ENCODE peak calls at places on chromosomes 3 and 15, in eight cellular contexts. O is A549, L is tibial nerve, D is stomach, X is transverse colon, I is sigmoid colon, S is upper lobe of left lung, M is suprapubic skin. Y is an unnamed sample.

GRCh38 chr3:126155280-126155640 is 25.1 kb downstream of the ALDH1L1 start:
- DNase-seq in D (no peak), O (no peak), M (no peak), S (no peak), X (no peak), I (no peak), L (no peak), Y (peak; percentile 88)

GRCh38 chr3:179196098-179196497 is 47.9 kb downstream of the PIK3CA start:
- DNase-seq in D (no peak), I (no peak), S (no peak), L (no peak), M (no peak), O (no peak), X (no peak), Y (no peak)

GRCh38 chr3:10703875-10704274 is 112.2 kb upstream of the SLC6A11 start:
- DNase-seq in I (no peak), L (no peak), D (no peak), X (no peak), O (no peak), M (no peak), S (no peak), Y (no peak)

GRCh38 chr3:58150800-58151199 is 60.0 kb downstream of the DNASE1L3 start:
- DNase-seq in X (no peak), L (no peak), O (no peak), M (no peak), I (no peak), D (no peak), S (no peak), Y (no peak)

GRCh38 chr15:99439524-99439835 is 126.3 kb upstream of the MEF2A start:
- DNase-seq in D (peak; percentile 23), L (peak; percentile 8), O (no peak), S (peak; percentile 19), X (no peak), I (peak; percentile 56), M (no peak), Y (peak; percentile 90)

GRCh38 chr3:158532099-158532734 is 38.8 kb upstream of the MLF1 start:
- DNase-seq in L (no peak), O (peak; percentile 23), X (no peak), D (no peak), S (no peak), M (no peak), I (no peak), Y (no peak)

GRCh38 chr3:183324083-183324482 is 71.0 kb downstream of the B3GNT5 start:
- DNase-seq in S (no peak), M (no peak), O (no peak), X (no peak), I (no peak), D (no peak), L (no peak), Y (peak; percentile 24)

GRCh38 chr3:2303567-2303966 is 204.9 kb downstream of the CNTN4 start:
- DNase-seq in S (no peak), D (no peak), X (no peak), M (no peak), L (no peak), I (no peak), O (no peak), Y (no peak)

GRCh38 chr3:50714953-50715352 is 40.2 kb downstream of the DOCK3 start:
- DNase-seq in D (no peak), I (no peak), S (no peak), X (no peak), L (no peak), O (no peak), M (no peak), Y (no peak)

GRCh38 chr15:51782357-51782896 is 31.0 kb downstream of the TMOD2 start:
- DNase-seq in O (peak; percentile 54), M (no peak), X (no peak), L (no peak), D (no peak), S (no peak), I (no peak), Y (no peak)

GRCh38 chr15:61519296-61519695 is 290.2 kb upstream of the RORA start:
- DNase-seq in I (no peak), O (no peak), D (no peak), M (no peak), X (no peak), L (no peak), S (no peak), Y (no peak)

GRCh38 chr3:24202071-24202470 is 257.0 kb downstream of the NR1D2 start:
- DNase-seq in D (no peak), O (no peak), L (no peak), X (no peak), I (no peak), S (no peak), M (no peak), Y (no peak)

GRCh38 chr15:64354683-64355558 is 1.1 kb downstream of the CSNK1G1 start:
- DNase-seq in D (no peak), L (no peak), O (no peak), S (no peak), X (no peak), I (no peak), M (no peak), Y (no peak)

GRCh38 chr3:110413291-110413690 is 658.3 kb upstream of the NECTIN3 start:
- DNase-seq in M (no peak), L (no peak), S (no peak), X (no peak), I (no peak), O (no peak), D (no peak), Y (no peak)

GRCh38 chr3:24156466-24156865 is 211.4 kb downstream of the NR1D2 start:
- DNase-seq in O (peak; percentile 62), L (no peak), X (no peak), D (no peak), I (no peak), M (no peak), S (no peak), Y (no peak)

GRCh38 chr15:81023483-81024264 is 23.0 kb downstream of the TLNRD1 start:
- DNase-seq in L (peak; percentile 69), I (peak; percentile 89), X (peak; percentile 43), M (peak; percentile 90), D (no peak), S (peak; percentile 75), O (no peak), Y (peak; percentile 93)

GRCh38 chr3:49671291-49672288 is 2.6 kb upstream of the APEH start:
- DNase-seq in I (peak; percentile 79), L (no peak), D (peak; percentile 81), S (peak; percentile 77), M (no peak), X (peak; percentile 79), O (peak; percentile 65), Y (no peak)

GRCh38 chr3:192445768-192446644 is 281.3 kb downstream of the FGF12 start:
- DNase-seq in O (no peak), X (no peak), I (no peak), L (no peak), M (no peak), D (no peak), S (no peak), Y (no peak)

GRCh38 chr3:55488398-55489055 is 1.4 kb upstream of the WNT5A start:
- DNase-seq in D (peak; percentile 61), S (peak; percentile 58), L (no peak), M (no peak), I (peak; percentile 89), X (peak; percentile 68), O (peak; percentile 35), Y (no peak)

GRCh38 chr3:165939141-165939540 is 101.9 kb upstream of the BCHE start:
- DNase-seq in L (no peak), D (no peak), X (no peak), O (no peak), M (no peak), I (no peak), S (no peak), Y (no peak)

DNA sequence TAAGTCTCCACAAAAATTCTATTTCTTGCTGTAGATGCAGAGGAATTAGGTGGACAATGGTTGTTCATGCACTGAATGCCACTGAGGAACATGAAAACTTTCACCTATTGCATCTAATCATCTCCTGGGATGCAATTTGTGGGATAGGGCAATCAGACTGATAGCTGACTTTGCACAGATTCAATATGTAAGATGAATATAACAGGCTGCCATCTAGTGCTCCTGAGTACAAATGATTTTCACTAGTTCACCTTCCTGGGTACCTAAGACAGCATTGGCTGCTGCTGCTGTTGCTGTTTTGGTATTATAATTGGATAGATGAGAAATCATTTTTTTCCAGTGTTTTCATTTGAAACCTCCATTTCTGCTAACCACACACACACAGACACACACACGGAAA is 19.7 kb downstream of the TIMMDC1 start:
- DNase-seq in S (no peak), M (no peak), I (no peak), L (no peak), O (no peak), X (no peak), D (no peak), Y (no peak)
- H3K27ac ChIP-seq in S (no peak overlapping the region), M (no peak overlapping the region), I (peak overlapping the region; percentile 68), L (no peak overlapping the region), O (no peak overlapping the region), X (no peak overlapping the region), D (no peak overlapping the region), Y (peak overlapping the region; percentile 61)

DNA sequence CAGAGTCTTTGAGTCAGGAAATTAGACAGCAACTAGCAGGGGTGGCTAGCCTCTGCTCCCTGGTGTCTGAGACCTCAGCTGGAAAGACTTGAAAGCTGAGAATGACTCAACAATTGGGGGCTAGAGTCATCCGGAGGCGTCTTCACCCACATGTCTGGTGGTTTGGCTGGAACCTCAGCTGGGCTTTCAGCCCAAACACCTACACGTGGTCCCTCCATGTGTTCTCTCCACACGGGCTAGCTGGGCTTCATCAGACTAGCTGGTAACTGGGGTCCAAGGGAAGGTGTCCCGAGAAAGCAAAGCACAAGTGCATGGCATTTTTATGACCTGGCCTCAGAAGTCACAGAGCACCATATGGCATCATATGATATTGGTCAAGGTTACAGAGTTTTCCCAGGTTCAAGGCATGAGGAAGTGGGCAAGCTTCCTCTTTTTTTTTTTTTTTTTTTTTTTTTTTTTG is 19.9 kb upstream of the ABHD2 start:
- DNase-seq in L (peak; percentile 25), O (no peak), X (no peak), M (no peak), D (no peak), I (no peak), S (peak; percentile 36), Y (no peak)
- TF ChIP-seq EP300 in L (no peak), O (no peak), X (no peak), M (no peak), D (no peak), I (no peak), S (no peak), Y (no peak)

DNA sequence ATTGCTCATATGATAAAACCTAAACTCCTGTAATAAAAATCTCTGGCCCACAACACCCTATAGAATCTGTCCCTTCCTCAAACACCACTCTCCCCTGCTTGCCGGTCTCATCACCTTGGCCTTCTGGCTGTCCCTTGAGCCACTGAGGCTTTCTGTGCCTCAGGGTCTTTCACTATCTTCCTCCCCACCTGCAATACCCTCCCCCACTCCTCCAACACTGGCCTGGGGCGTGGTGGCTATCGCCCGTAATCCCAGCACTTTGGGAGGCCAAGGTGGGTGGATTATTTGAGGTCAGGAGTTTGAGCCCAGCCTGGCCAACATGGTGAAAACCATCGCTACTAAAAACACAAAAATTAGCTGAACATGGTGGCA is 3.3 kb upstream of the CSK start:
- DNase-seq in O (no peak), S (no peak), I (no peak), L (no peak), X (no peak), D (no peak), M (no peak), Y (no peak)
- H3K27ac ChIP-seq in O (no peak overlapping the region), S (peak overlapping the region; percentile 85), I (no peak overlapping the region), L (no peak overlapping the region), X (peak overlapping the region; percentile 85), D (peak overlapping the region; percentile 95), M (no peak overlapping the region), Y (no peak overlapping the region)

GRCh38 chr3:69110941-69111546 is 11.4 kb downstream of the LMOD3 start:
- DNase-seq in M (no peak), I (no peak), S (no peak), O (no peak), L (no peak), X (no peak), D (no peak), Y (no peak)
- TF ChIP-seq EP300 in M (no peak), I (no peak), S (no peak), O (no peak), L (no peak), X (no peak), D (no peak), Y (no peak)

Y was measured in esophagus muscularis mucosa.